ENCODE peak calls at places on chromosomes 1 and 21, in six cellular contexts. One of them, this sample, is unnamed.

GRCh38 chr1:207239874-207240273 is 81.6 kb upstream of the CD55 start:
- DNase-seq in K562: no peak
- DNase-seq in H1: no peak
- DNase-seq in HCT116: no peak
- DNase-seq in SK-N-SH: no peak
- DNase-seq in GM12878: no peak
- DNase-seq in this sample: peak; percentile 13

GRCh38 chr1:156709743-156710489 is 4.5 kb upstream of the CRABP2 start:
- DNase-seq in K562: no peak
- DNase-seq in H1: no peak
- DNase-seq in HCT116: no peak
- DNase-seq in SK-N-SH: peak; percentile 71
- DNase-seq in GM12878: no peak
- DNase-seq in this sample: no peak

GRCh38 chr1:156894711-156895407 is 1.3 kb downstream of the PEAR1 start:
- DNase-seq in K562: peak; percentile 82
- DNase-seq in H1: no peak
- DNase-seq in HCT116: no peak
- DNase-seq in SK-N-SH: peak; percentile 48
- DNase-seq in GM12878: no peak
- DNase-seq in this sample: no peak

GRCh38 chr1:243712890-243713425 is 137.1 kb downstream of the AKT3 start:
- DNase-seq in K562: no peak
- DNase-seq in H1: no peak
- DNase-seq in HCT116: peak; percentile 19
- DNase-seq in SK-N-SH: no peak
- DNase-seq in GM12878: no peak
- DNase-seq in this sample: peak; percentile 22

GRCh38 chr1:151908228-151908691 is 1.1 kb downstream of the THEM4 start:
- DNase-seq in K562: no peak
- DNase-seq in H1: no peak
- DNase-seq in HCT116: peak; percentile 43
- DNase-seq in SK-N-SH: no peak
- DNase-seq in GM12878: no peak
- DNase-seq in this sample: peak; percentile 51

GRCh38 chr1:223207293-223208066 is 64.4 kb upstream of the TLR5 start:
- DNase-seq in K562: no peak
- DNase-seq in H1: no peak
- DNase-seq in HCT116: no peak
- DNase-seq in SK-N-SH: no peak
- DNase-seq in GM12878: no peak
- DNase-seq in this sample: no peak

GRCh38 chr1:156033011-156033410 is 12.3 kb upstream of the SSR2 start:
- DNase-seq in K562: no peak
- DNase-seq in H1: no peak
- DNase-seq in HCT116: no peak
- DNase-seq in SK-N-SH: no peak
- DNase-seq in GM12878: no peak
- DNase-seq in this sample: no peak

GRCh38 chr21:45433301-45433700 is 28.3 kb downstream of the COL18A1 start:
- DNase-seq in K562: no peak
- DNase-seq in H1: no peak
- DNase-seq in HCT116: no peak
- DNase-seq in SK-N-SH: no peak
- DNase-seq in GM12878: no peak
- DNase-seq in this sample: no peak

GRCh38 chr21:38165466-38166213 is 91.2 kb upstream of the KCNJ15 start:
- DNase-seq in K562: no peak
- DNase-seq in H1: no peak
- DNase-seq in HCT116: no peak
- DNase-seq in SK-N-SH: peak; percentile 26
- DNase-seq in GM12878: no peak
- DNase-seq in this sample: no peak
- TF ChIP-seq JUND in K562: no peak
- TF ChIP-seq JUND in H1: no peak
- TF ChIP-seq JUND in HCT116: no peak
- TF ChIP-seq JUND in SK-N-SH: no peak
- TF ChIP-seq JUND in GM12878: no peak
- TF ChIP-seq JUND in this sample: no peak

DNA sequence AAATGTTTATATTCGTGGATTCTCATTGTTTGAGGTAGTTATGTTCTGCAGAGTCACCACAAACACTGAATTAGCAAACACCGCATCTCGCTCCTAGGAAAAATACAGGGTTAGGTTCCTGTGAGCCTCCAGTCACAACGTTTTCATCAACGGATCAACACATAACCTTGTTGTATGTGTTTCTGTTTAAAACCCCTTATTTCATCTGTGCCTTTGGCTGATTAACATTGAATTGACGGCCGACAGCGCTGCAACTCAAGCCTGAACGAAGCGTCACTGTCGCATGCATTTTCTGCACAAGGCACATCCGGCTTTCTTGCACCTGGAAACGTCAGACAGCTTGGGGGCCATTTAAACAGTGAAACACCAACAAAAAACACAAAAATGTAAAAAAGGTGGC is 8.4 kb downstream of the SLC45A1 start:
- DNase-seq in K562: no peak
- DNase-seq in H1: no peak
- DNase-seq in HCT116: no peak
- DNase-seq in SK-N-SH: no peak
- DNase-seq in GM12878: no peak
- DNase-seq in this sample: no peak
- TF ChIP-seq JUND in K562: no peak
- TF ChIP-seq JUND in H1: no peak
- TF ChIP-seq JUND in HCT116: no peak
- TF ChIP-seq JUND in SK-N-SH: no peak
- TF ChIP-seq JUND in GM12878: no peak
- TF ChIP-seq JUND in this sample: no peak

GRCh38 chr1:6513296-6513928 is 21.9 kb upstream of the PLEKHG5 start:
- DNase-seq in K562: no peak
- DNase-seq in H1: no peak
- DNase-seq in HCT116: no peak
- DNase-seq in SK-N-SH: no peak
- DNase-seq in GM12878: no peak
- DNase-seq in this sample: peak; percentile 82
- TF ChIP-seq JUND in K562: no peak
- TF ChIP-seq JUND in H1: no peak
- TF ChIP-seq JUND in HCT116: no peak
- TF ChIP-seq JUND in SK-N-SH: no peak
- TF ChIP-seq JUND in GM12878: no peak
- TF ChIP-seq JUND in this sample: no peak

GRCh38 chr21:35178812-35179211 is 129.7 kb upstream of the RUNX1 start:
- DNase-seq in K562: no peak
- DNase-seq in H1: no peak
- DNase-seq in HCT116: no peak
- DNase-seq in SK-N-SH: no peak
- DNase-seq in GM12878: no peak
- DNase-seq in this sample: no peak
- TF ChIP-seq JUND in K562: no peak
- TF ChIP-seq JUND in H1: no peak
- TF ChIP-seq JUND in HCT116: no peak
- TF ChIP-seq JUND in SK-N-SH: no peak
- TF ChIP-seq JUND in GM12878: no peak
- TF ChIP-seq JUND in this sample: no peak

GRCh38 chr1:8847990-8848389 is 30.5 kb downstream of the ENO1 start:
- DNase-seq in K562: no peak
- DNase-seq in H1: no peak
- DNase-seq in HCT116: no peak
- DNase-seq in SK-N-SH: no peak
- DNase-seq in GM12878: no peak
- DNase-seq in this sample: no peak
- TF ChIP-seq JUND in K562: no peak
- TF ChIP-seq JUND in H1: no peak
- TF ChIP-seq JUND in HCT116: no peak
- TF ChIP-seq JUND in SK-N-SH: no peak
- TF ChIP-seq JUND in GM12878: no peak
- TF ChIP-seq JUND in this sample: no peak

DNA sequence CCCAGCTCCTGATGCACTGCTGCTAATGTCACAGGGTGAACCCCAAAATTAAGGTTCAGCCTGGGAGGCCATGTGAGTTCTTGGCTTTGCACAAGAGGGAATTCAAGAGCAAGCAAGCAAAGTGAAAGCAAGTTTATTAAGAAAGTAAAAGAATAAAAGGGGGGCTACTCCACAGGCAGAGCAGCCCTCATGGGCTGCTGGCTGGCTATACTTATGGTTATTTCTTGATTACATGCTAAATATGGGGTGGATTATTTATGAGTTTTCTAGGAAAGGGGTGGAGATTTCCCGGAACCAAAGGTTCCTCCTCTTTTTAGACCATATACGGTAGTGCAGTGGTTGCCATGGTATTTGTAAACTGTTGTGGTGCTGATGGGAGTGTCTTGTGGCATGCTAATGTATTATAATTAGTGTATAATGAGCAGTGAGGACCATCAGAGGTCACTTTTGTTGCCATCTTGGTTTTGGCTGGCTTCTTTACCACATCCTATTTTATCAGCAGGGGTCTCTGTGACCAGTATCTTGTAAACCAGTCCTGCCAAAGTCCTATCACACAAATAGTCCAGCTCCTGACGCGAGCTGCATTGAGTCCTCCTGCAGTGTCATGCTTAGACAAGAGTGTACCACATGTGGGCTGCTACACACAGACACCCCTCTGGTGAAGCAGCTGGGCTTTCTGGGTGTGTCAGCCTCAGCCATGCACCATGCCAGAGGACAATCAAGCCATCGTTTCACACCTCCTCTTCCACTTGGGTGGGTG is 46.4 kb upstream of the CSF1 start:
- DNase-seq in K562: peak; percentile 52
- DNase-seq in H1: no peak
- DNase-seq in HCT116: no peak
- DNase-seq in SK-N-SH: no peak
- DNase-seq in GM12878: no peak
- DNase-seq in this sample: no peak
- TF ChIP-seq JUND in K562: no peak
- TF ChIP-seq JUND in H1: no peak
- TF ChIP-seq JUND in HCT116: no peak
- TF ChIP-seq JUND in SK-N-SH: no peak
- TF ChIP-seq JUND in GM12878: no peak
- TF ChIP-seq JUND in this sample: no peak

GRCh38 chr1:208252126-208252853 is 8.1 kb upstream of the PLXNA2 start:
- DNase-seq in K562: peak; percentile 57
- DNase-seq in H1: no peak
- DNase-seq in HCT116: no peak
- DNase-seq in SK-N-SH: peak; percentile 67
- DNase-seq in GM12878: no peak
- DNase-seq in this sample: peak; percentile 30
- TF ChIP-seq JUND in K562: no peak
- TF ChIP-seq JUND in H1: no peak
- TF ChIP-seq JUND in HCT116: no peak
- TF ChIP-seq JUND in SK-N-SH: no peak
- TF ChIP-seq JUND in GM12878: no peak
- TF ChIP-seq JUND in this sample: no peak

This sample was measured in T47D.